ENCODE peak calls at places on chromosomes 4 and X, in six cellular contexts. E is K562; Q is activated CD8-positive, alpha-beta memory T cell treated with anti-CD3 and anti-CD28 coated beads for 48 hours; B is pancreas; O is PC-3; X is NCI-H69. Z is an unnamed sample.

GRCh38 chrX:139930923-139931645 is 1.8 kb downstream of the ATP11C start:
- DNase-seq in E (peak), Q (no peak), B (no peak), O (peak), X (peak), Z (no peak)

GRCh38 chrX:12947545-12948235 is 27.2 kb upstream of the TMSB4X start:
- DNase-seq in E (no peak), Q (no peak), B (no peak), O (no peak), X (peak), Z (no peak)

GRCh38 chrX:119895843-119896326 is at the start of gene AKAP14:
- DNase-seq in E (no peak), Q (no peak), B (no peak), O (no peak), X (peak), Z (no peak)

GRCh38 chr4:17785858-17786257 is 4.4 kb upstream of the FAM184B start:
- DNase-seq in E (no peak), Q (no peak), B (no peak), O (no peak), X (peak), Z (no peak)

GRCh38 chrX:49282647-49283011 is 13.0 kb downstream of the PPP1R3F start:
- DNase-seq in E (peak), Q (no peak), B (no peak), O (no peak), X (peak), Z (no peak)

GRCh38 chr4:154308207-154308606 is 183.4 kb downstream of the DCHS2 start:
- DNase-seq in E (no peak), Q (no peak), B (no peak), O (no peak), X (no peak), Z (no peak)

GRCh38 chr4:40514409-40515025 is 115.1 kb downstream of the RBM47 start:
- DNase-seq in E (peak), Q (no peak), B (peak), O (peak), X (peak), Z (peak)

GRCh38 chrX:26670521-26670920 is 454.6 kb downstream of the MAGEB5 start:
- DNase-seq in E (no peak), Q (no peak), B (no peak), O (no peak), X (no peak), Z (no peak)

GRCh38 chr4:79049840-79050520 is 110.7 kb upstream of the PAQR3 start:
- DNase-seq in E (no peak), Q (no peak), B (no peak), O (peak), X (peak), Z (peak)

GRCh38 chr4:8652181-8653078 is 59.9 kb downstream of the CPZ start:
- DNase-seq in E (no peak), Q (no peak), B (no peak), O (no peak), X (no peak), Z (no peak)

GRCh38 chrX:11129546-11129945 is 18.4 kb downstream of the HCCS start:
- DNase-seq in E (no peak), Q (no peak), B (no peak), O (no peak), X (peak), Z (no peak)

GRCh38 chr4:18934197-18934596 is 912.6 kb upstream of the LCORL start:
- DNase-seq in E (no peak), Q (no peak), B (no peak), O (peak), X (no peak), Z (no peak)

GRCh38 chrX:151042852-151043251 is 59.7 kb downstream of the HMGB3 start:
- DNase-seq in E (peak), Q (no peak), B (no peak), O (no peak), X (no peak), Z (no peak)

GRCh38 chr4:174935607-174936006 is 17.4 kb downstream of the ADAM29 start:
- DNase-seq in E (no peak), Q (no peak), B (no peak), O (no peak), X (no peak), Z (no peak)

GRCh38 chr4:3668825-3669552 is 97.2 kb upstream of the ADRA2C start:
- DNase-seq in E (no peak), Q (no peak), B (no peak), O (no peak), X (no peak), Z (no peak)

GRCh38 chrX:68999351-68999750 is 165.9 kb downstream of the PJA1 start:
- DNase-seq in E (no peak), Q (no peak), B (no peak), O (peak), X (peak), Z (peak)

GRCh38 chr4:84070293-84070692 is 428.8 kb downstream of the NKX6-1 start:
- DNase-seq in E (no peak), Q (no peak), B (no peak), O (no peak), X (no peak), Z (no peak)

GRCh38 chr4:168766537-168767316 is 243.3 kb downstream of the CBR4 start:
- DNase-seq in E (no peak), Q (no peak), B (no peak), O (peak), X (no peak), Z (no peak)

GRCh38 chrX:103441878-103442535 is 65.7 kb downstream of the BEX3 start:
- DNase-seq in E (no peak), Q (no peak), B (no peak), O (no peak), X (no peak), Z (no peak)

GRCh38 chr4:142222127-142222526 is 585.7 kb downstream of the IL15 start:
- DNase-seq in E (no peak), Q (no peak), B (no peak), O (peak), X (no peak), Z (no peak)

GRCh38 chrX:147803948-147804347 is 107.8 kb upstream of the FMR1 start:
- DNase-seq in E (peak), Q (no peak), B (no peak), O (peak), X (peak), Z (no peak)

GRCh38 chrX:36436286-36436860 is 516.8 kb downstream of the CFAP47 start:
- DNase-seq in E (no peak), Q (no peak), B (no peak), O (no peak), X (no peak), Z (no peak)

GRCh38 chr4:68152411-68152810 is 22.7 kb upstream of the TMPRSS11F start:
- DNase-seq in E (peak), Q (no peak), B (no peak), O (peak), X (no peak), Z (no peak)

GRCh38 chr4:176563591-176563990 is 229.1 kb downstream of the VEGFC start:
- DNase-seq in E (no peak), Q (no peak), B (no peak), O (peak), X (peak), Z (no peak)

GRCh38 chr4:95178938-95179337 is 369.8 kb downstream of the UNC5C start:
- DNase-seq in E (no peak), Q (no peak), B (no peak), O (peak), X (no peak), Z (no peak)

GRCh38 chrX:11298600-11298999 is 5.4 kb downstream of the AMELX start:
- DNase-seq in E (no peak), Q (no peak), B (no peak), O (no peak), X (no peak), Z (no peak)

GRCh38 chr4:41882622-41883347 is 52.4 kb upstream of the TMEM33 start:
- DNase-seq in E (peak), Q (peak), B (no peak), O (peak), X (peak), Z (no peak)

GRCh38 chr4:156710571-156711195 is 260.9 kb downstream of the PDGFC start:
- DNase-seq in E (no peak), Q (no peak), B (no peak), O (peak), X (no peak), Z (no peak)

GRCh38 chr4:1374706-1375045 is 27.7 kb downstream of the UVSSA start:
- DNase-seq in E (no peak), Q (no peak), B (no peak), O (no peak), X (no peak), Z (no peak)

GRCh38 chr4:88162636-88163035 is 4.2 kb upstream of the ABCG2 start:
- DNase-seq in E (no peak), Q (no peak), B (no peak), O (no peak), X (no peak), Z (no peak)

GRCh38 chr4:9989918-9990635 is 31.2 kb downstream of the SLC2A9 start:
- DNase-seq in E (no peak), Q (no peak), B (no peak), O (no peak), X (no peak), Z (no peak)